ENCODE peak calls at places on chromosomes 11 and 22, in ten cellular contexts. P, B, U, O, J, Y, V, G, S and C are unnamed samples.

GRCh38 chr22:48423481-48423901 is 1404.2 kb downstream of the BRD1 start:
- DNase-seq in P (no peak), B (no peak), U (no peak), O (peak), J (no peak), Y (no peak), V (peak), G (no peak), S (no peak), C (no peak)

GRCh38 chr22:27487600-27488450 is 313.7 kb downstream of the MN1 start:
- DNase-seq in P (no peak), B (no peak), U (no peak), O (peak), J (no peak), Y (no peak), V (peak), G (no peak), S (no peak), C (no peak)

GRCh38 chr11:124945826-124946225 is 8.2 kb upstream of the CCDC15 start:
- DNase-seq in P (no peak), B (no peak), U (no peak), O (no peak), J (no peak), Y (no peak), V (no peak), G (no peak), S (no peak), C (no peak)

GRCh38 chr11:66745356-66746235 is 16.6 kb upstream of the SPTBN2 start:
- DNase-seq in P (no peak), B (no peak), U (peak), O (peak), J (no peak), Y (peak), V (no peak), G (no peak), S (peak), C (peak)

GRCh38 chr22:36433318-36434231 is 45.8 kb upstream of the MYH9 start:
- DNase-seq in P (no peak), B (no peak), U (no peak), O (no peak), J (no peak), Y (peak), V (no peak), G (no peak), S (no peak), C (no peak)

GRCh38 chr22:19554834-19555404 is 30.7 kb upstream of the CLDN5 start:
- DNase-seq in P (no peak), B (peak), U (no peak), O (peak), J (no peak), Y (no peak), V (no peak), G (no peak), S (no peak), C (no peak)

GRCh38 chr22:29396126-29396525 is 7.8 kb upstream of the AP1B1 start:
- DNase-seq in P (no peak), B (no peak), U (no peak), O (no peak), J (no peak), Y (no peak), V (no peak), G (no peak), S (no peak), C (no peak)

GRCh38 chr11:92439133-92439532 is 214.5 kb downstream of the FAT3 start:
- DNase-seq in P (no peak), B (no peak), U (no peak), O (no peak), J (no peak), Y (no peak), V (no peak), G (no peak), S (no peak), C (no peak)

GRCh38 chr22:39530692-39531331 is 1.7 kb downstream of the RPS19BP1 start:
- DNase-seq in P (no peak), B (peak), U (no peak), O (peak), J (peak), Y (no peak), V (peak), G (no peak), S (no peak), C (no peak)

GRCh38 chr11:64327993-64328392 is 10.1 kb downstream of the PRDX5 start:
- DNase-seq in P (no peak), B (no peak), U (no peak), O (no peak), J (no peak), Y (no peak), V (no peak), G (no peak), S (no peak), C (no peak)

GRCh38 chr22:49972163-49973017 is 11.8 kb downstream of the PIM3 start:
- DNase-seq in P (peak), B (no peak), U (peak), O (no peak), J (no peak), Y (no peak), V (no peak), G (no peak), S (peak), C (no peak)

GRCh38 chr11:122931510-122931909 is 49.0 kb downstream of the JHY start:
- DNase-seq in P (no peak), B (no peak), U (no peak), O (no peak), J (no peak), Y (no peak), V (no peak), G (no peak), S (no peak), C (no peak)

GRCh38 chr22:48960576-48960975 is 867.1 kb downstream of the BRD1 start:
- DNase-seq in P (no peak), B (no peak), U (no peak), O (no peak), J (no peak), Y (no peak), V (no peak), G (no peak), S (no peak), C (peak)

GRCh38 chr11:85699957-85700741 is 14.2 kb upstream of the CCDC89 start:
- DNase-seq in P (no peak), B (no peak), U (no peak), O (no peak), J (no peak), Y (no peak), V (no peak), G (no peak), S (no peak), C (no peak)

GRCh38 chr22:46057762-46058420 is 80.9 kb upstream of the WNT7B start:
- DNase-seq in P (no peak), B (peak), U (peak), O (peak), J (peak), Y (no peak), V (peak), G (no peak), S (peak), C (no peak)

GRCh38 chr22:30891443-30891755 is 77.2 kb downstream of the MORC2 start:
- DNase-seq in P (no peak), B (no peak), U (no peak), O (no peak), J (no peak), Y (no peak), V (no peak), G (no peak), S (no peak), C (no peak)

GRCh38 chr11:61142424-61142823 is 18.8 kb downstream of the VPS37C start:
- DNase-seq in P (no peak), B (no peak), U (no peak), O (peak), J (no peak), Y (no peak), V (no peak), G (no peak), S (no peak), C (no peak)

GRCh38 chr11:99320769-99321290 is 300.1 kb downstream of the CNTN5 start:
- DNase-seq in P (no peak), B (no peak), U (no peak), O (peak), J (no peak), Y (no peak), V (no peak), G (no peak), S (no peak), C (no peak)

GRCh38 chr22:27551402-27551801 is 250.2 kb downstream of the MN1 start:
- DNase-seq in P (no peak), B (no peak), U (no peak), O (no peak), J (no peak), Y (no peak), V (no peak), G (no peak), S (no peak), C (no peak)

GRCh38 chr11:102709211-102709980 is 3.8 kb upstream of the MMP27 start:
- DNase-seq in P (no peak), B (no peak), U (no peak), O (peak), J (no peak), Y (no peak), V (peak), G (no peak), S (no peak), C (no peak)

GRCh38 chr11:65859134-65859811 is 960 bp upstream of the MUS81 start:
- DNase-seq in P (peak), B (peak), U (peak), O (peak), J (peak), Y (peak), V (peak), G (peak), S (peak), C (peak)